ENCODE peak calls at places on chromosome 7, in ten cellular contexts. C, Q, S, A, B, U, E, X, L and G are unnamed samples. For H3K4me1, the result is how much of the 10 kb centered on the place peaks cover.

GRCh38 chr7:133727476-133728214 is 399.5 kb upstream of the LRGUK start:
- DNase-seq in X (no peak), A (no peak), S (no peak), E (no peak), U (no peak), C (no peak), L (no peak), Q (no peak), B (no peak), G (no peak)

GRCh38 chr7:68629-69028 is 123.7 kb upstream of the FAM20C start:
- DNase-seq in E (peak), B (no peak), L (no peak), C (no peak), Q (no peak), A (peak), U (no peak), X (no peak), S (no peak), G (no peak)

GRCh38 chr7:38796636-38797501 is 112.1 kb downstream of the VPS41 start:
- DNase-seq in S (peak), B (no peak), C (no peak), L (no peak), E (peak), A (peak), X (no peak), Q (peak), U (peak), G (peak)

GRCh38 chr7:121204537-121204936 is 124.3 kb upstream of the WNT16 start:
- DNase-seq in L (no peak), X (peak), A (no peak), S (peak), B (no peak), U (no peak), C (no peak), Q (no peak), E (no peak), G (peak)

GRCh38 chr7:36746347-36746746 is 22.1 kb upstream of the AOAH start:
- DNase-seq in C (no peak), L (no peak), A (no peak), Q (peak), E (no peak), S (no peak), B (no peak), U (no peak), X (no peak), G (no peak)

GRCh38 chr7:82699773-82700186 is 256.2 kb upstream of the CACNA2D1 start:
- DNase-seq in S (no peak), C (no peak), X (no peak), B (no peak), U (no peak), E (peak), A (no peak), Q (no peak), L (no peak), G (peak)

GRCh38 chr7:137967143-137968018 is 34.5 kb downstream of the CREB3L2 start:
- DNase-seq in L (no peak), Q (no peak), E (peak), U (no peak), S (no peak), C (no peak), X (no peak), A (no peak), B (no peak), G (no peak)

GRCh38 chr7:77959080-77959479 is 160.5 kb downstream of the PHTF2 start:
- DNase-seq in A (no peak), Q (no peak), C (no peak), X (no peak), E (no peak), S (no peak), L (no peak), B (no peak), U (no peak), G (no peak)

GRCh38 chr7:151032936-151033863 is 5.0 kb downstream of the ABCB8 start:
- DNase-seq in C (no peak), A (no peak), E (peak), X (no peak), Q (no peak), S (no peak), L (no peak), U (no peak), B (no peak), G (no peak)

GRCh38 chr7:38369816-38370493 is 96.5 kb upstream of the TARP start:
- DNase-seq in Q (peak), A (peak), B (peak), L (peak), C (peak), X (peak), S (peak), U (peak), E (peak), G (peak)

GRCh38 chr7:109476409-109476808 is 906.7 kb downstream of the DNAJB9 start:
- DNase-seq in L (no peak), S (no peak), U (no peak), X (no peak), C (no peak), Q (no peak), E (no peak), A (no peak), B (no peak), G (no peak)

GRCh38 chr7:149776848-149777407 is 3.5 kb upstream of the ZNF467 start:
- DNase-seq in B (no peak), L (no peak), S (no peak), E (no peak), U (no peak), X (no peak), C (peak), A (no peak), Q (peak), G (no peak)

GRCh38 chr7:78528964-78529363 is 730.4 kb downstream of the PHTF2 start:
- DNase-seq in U (no peak), B (no peak), Q (no peak), A (no peak), X (no peak), E (no peak), C (no peak), L (no peak), S (no peak), G (no peak)

GRCh38 chr7:103347507-103348267 is at the start of gene PSMC2:
- DNase-seq in S (peak), X (peak), C (peak), E (peak), L (peak), B (peak), A (peak), Q (peak), U (peak), G (peak)
- H3K4me1 ChIP-seq in S (under half), X (half or more), C (under half), E (under half), L (under half), B (under half), A (under half), Q (under half), U (under half), G (under half)

DNA sequence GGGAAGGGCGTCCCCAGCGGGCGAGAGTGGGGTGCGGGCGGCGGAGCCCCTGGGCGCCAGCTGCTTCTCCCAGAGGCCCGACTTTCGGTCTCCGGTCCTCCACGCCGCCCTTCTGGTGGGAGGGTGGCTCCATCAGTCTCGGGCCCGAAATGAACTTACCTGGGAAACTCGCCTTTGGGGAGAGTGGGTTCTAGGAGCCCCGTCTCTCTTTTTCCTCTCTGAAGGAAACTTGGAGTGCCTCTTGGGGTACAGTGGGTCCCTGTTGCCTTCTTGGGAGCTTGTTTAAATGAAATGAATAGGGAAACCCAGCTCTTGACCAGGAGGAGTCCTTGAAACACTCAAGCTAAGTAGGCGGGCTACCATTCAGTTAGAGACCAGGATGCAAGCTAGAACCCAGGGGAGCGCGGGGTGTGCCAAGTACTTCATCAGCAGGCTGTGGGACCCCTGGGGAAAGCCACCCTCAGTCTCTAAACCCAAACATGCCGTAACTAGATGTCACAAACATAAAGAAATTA is 1.3 kb downstream of the SLC26A4 start:
- DNase-seq in S (no peak), B (no peak), A (no peak), X (no peak), C (no peak), Q (no peak), U (no peak), E (peak), L (no peak), G (no peak)
- TF ChIP-seq CTCF in S (peak), B (no peak), A (no peak), X (no peak), C (no peak), Q (no peak), U (no peak), E (no peak), L (no peak), G (no peak)

DNA sequence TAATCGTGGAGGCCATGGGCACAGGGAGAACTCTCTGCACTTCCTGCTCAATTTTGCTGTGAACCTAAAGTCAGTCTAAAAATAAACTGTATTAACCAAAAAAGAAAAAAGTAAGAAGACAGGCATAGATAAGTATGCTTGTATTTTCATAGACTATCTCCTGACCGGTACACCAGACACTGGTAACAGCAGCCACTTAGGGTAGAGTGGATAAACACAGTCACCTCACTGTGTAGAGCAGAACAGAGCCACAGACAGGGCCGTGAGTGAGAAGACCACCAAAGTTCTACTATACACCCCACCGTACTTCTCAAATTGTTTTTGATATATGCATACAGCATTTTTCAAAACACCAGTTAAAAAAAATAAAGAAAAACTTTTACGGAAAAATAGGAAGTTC is 25.0 kb downstream of the NUDCD3 start:
- DNase-seq in A (no peak), U (no peak), L (no peak), B (no peak), S (no peak), X (no peak), Q (no peak), C (no peak), E (no peak), G (no peak)
- H3K27ac ChIP-seq in A (no peak), U (no peak), L (peak), B (no peak), S (peak), X (peak), Q (no peak), C (no peak), E (no peak), G (no peak)

GRCh38 chr7:18420176-18420575 is 75.4 kb upstream of the HDAC9 start:
- DNase-seq in B (no peak), A (no peak), S (no peak), Q (no peak), L (no peak), U (no peak), C (no peak), X (no peak), E (no peak), G (no peak)
- H3K4me1 ChIP-seq in B (under half), A (under half), S (under half), Q (under half), L (under half), U (under half), C (under half), X (under half), E (under half), G (under half)

GRCh38 chr7:29953735-29954347 is 35.8 kb downstream of the SCRN1 start:
- DNase-seq in L (no peak), X (no peak), C (no peak), S (no peak), A (no peak), U (peak), B (no peak), E (peak), Q (no peak), G (no peak)
- TF ChIP-seq CTCF in L (no peak), X (no peak), C (no peak), S (no peak), A (no peak), U (no peak), B (no peak), E (no peak), Q (no peak), G (no peak)

GRCh38 chr7:102230593-102230992 is 56.1 kb upstream of the SH2B2 start:
- DNase-seq in X (no peak), C (no peak), A (no peak), Q (no peak), E (no peak), B (no peak), U (no peak), L (no peak), S (no peak), G (peak)
- H3K27ac ChIP-seq in X (no peak), C (no peak), A (no peak), Q (no peak), E (no peak), B (no peak), U (no peak), L (no peak), S (no peak), G (no peak)

GRCh38 chr7:30302656-30303311 is 18.4 kb downstream of the ZNRF2 start:
- DNase-seq in A (no peak), S (no peak), B (no peak), X (no peak), L (no peak), U (no peak), Q (no peak), E (no peak), C (no peak), G (no peak)
- H3K4me1 ChIP-seq in A (under half), S (under half), B (under half), X (under half), L (under half), U (under half), Q (under half), E (under half), C (under half), G (under half)

GRCh38 chr7:87506243-87507180 is 31.0 kb upstream of the ABCB4 start:
- DNase-seq in L (no peak), C (no peak), B (no peak), U (no peak), A (no peak), Q (no peak), E (no peak), S (peak), X (no peak), G (no peak)
- TF ChIP-seq CTCF in L (peak), C (peak), B (peak), U (peak), A (peak), Q (peak), E (peak), S (peak), X (peak), G (peak)

DNA sequence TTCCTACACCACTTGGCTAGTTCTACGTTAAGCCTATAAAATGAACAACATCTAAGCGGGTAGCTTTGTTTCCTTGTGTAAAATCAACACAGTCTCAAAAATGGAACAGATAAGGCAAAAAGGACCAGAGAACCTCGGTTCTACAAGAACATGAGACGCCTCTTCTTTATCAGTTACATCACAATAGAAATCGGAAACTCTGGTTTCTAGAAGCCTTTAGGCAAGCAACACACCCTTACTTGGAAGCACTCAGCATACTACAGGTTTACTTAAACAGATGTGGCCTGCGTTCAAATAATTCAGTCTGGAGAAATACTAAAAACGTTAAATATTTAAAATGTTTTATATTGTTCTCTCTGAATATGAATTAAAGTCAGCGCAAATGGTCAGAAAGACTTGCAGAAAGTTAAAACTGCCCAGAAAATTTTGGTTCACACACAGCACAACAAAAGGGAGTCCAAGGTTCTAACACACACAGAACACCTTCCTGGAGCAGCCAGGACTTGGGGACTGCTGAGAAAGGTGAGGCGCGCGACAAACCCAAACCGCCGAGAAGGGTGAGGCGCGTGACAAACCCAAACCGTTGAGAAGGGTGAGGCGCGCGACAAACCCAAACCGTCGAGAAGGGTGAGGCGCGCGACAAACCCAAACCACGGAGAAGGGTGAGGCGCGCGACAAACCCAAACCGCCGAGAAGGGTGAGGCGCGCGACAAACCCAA is 25.9 kb downstream of the ESYT2 start:
- DNase-seq in B (no peak), A (no peak), E (no peak), S (no peak), X (no peak), U (no peak), L (no peak), Q (no peak), C (no peak), G (no peak)
- H3K27ac ChIP-seq in B (no peak), A (no peak), E (no peak), S (peak), X (peak), U (no peak), L (peak), Q (peak), C (peak), G (peak)